ENCODE peak calls at places on chromosome 16, in four cellular contexts. A is stromal cell of bone marrow; B is activated T-helper 1 cell treated with anti-CD3 and anti-CD28 coated beads, Interleukin-12 subunit alpha, Interleukin-12 subunit beta, Interleukin-2, Interleukin-4 antibody, amounts not matched to agents 30 ng/mL and 10 ng/mL and 1 ng/mL, durations not matched to agents 14 hours and 24 hours and 36 hours; D is HT-29. S is an unnamed sample.

GRCh38 chr16:73017321-73017720 is 30.6 kb downstream of the ZFHX3 start:
- DNase-seq in A (no peak), B (no peak), D (no peak), S (no peak)

GRCh38 chr16:80924372-80924978 is 82.2 kb downstream of the CMC2 start:
- DNase-seq in A (peak; percentile 28), B (no peak), D (peak; percentile 70), S (no peak)

GRCh38 chr16:58582133-58582532 is 47.5 kb downstream of the CNOT1 start:
- DNase-seq in A (no peak), B (no peak), D (no peak), S (no peak)

GRCh38 chr16:87931504-87931903 is 4.8 kb downstream of the CA5A start:
- DNase-seq in A (no peak), B (no peak), D (no peak), S (no peak)

GRCh38 chr16:54712866-54713265 is 217.8 kb upstream of the IRX5 start:
- DNase-seq in A (no peak), B (no peak), D (no peak), S (no peak)

GRCh38 chr16:20944861-20945390 is 44.4 kb downstream of the LYRM1 start:
- DNase-seq in A (no peak), B (peak; percentile 57), D (no peak), S (no peak)

GRCh38 chr16:12291989-12292759 is 315.6 kb downstream of the SNX29 start:
- DNase-seq in A (no peak), B (no peak), D (no peak), S (no peak)

GRCh38 chr16:11470676-11471415 is 115.9 kb downstream of the LITAF start:
- DNase-seq in A (no peak), B (no peak), D (no peak), S (no peak)

GRCh38 chr16:85686912-85687591 is 1.7 kb downstream of the GINS2 start:
- DNase-seq in A (no peak), B (no peak), D (no peak), S (no peak)

GRCh38 chr16:48531011-48531962 is 78.7 kb downstream of the N4BP1 start:
- DNase-seq in A (peak; percentile 34), B (no peak), D (no peak), S (peak; percentile 43)

GRCh38 chr16:79929260-79929977 is 328.9 kb upstream of the MAF start:
- DNase-seq in A (no peak), B (no peak), D (no peak), S (no peak)

GRCh38 chr16:73026754-73027654 is 20.9 kb downstream of the ZFHX3 start:
- DNase-seq in A (no peak), B (no peak), D (no peak), S (no peak)

GRCh38 chr16:200388-200787 is 20.1 kb downstream of the HBQ1 start:
- DNase-seq in A (peak; percentile 38), B (no peak), D (no peak), S (peak; percentile 55)

GRCh38 chr16:15489016-15489415 is 54.6 kb downstream of the BMERB1 start:
- DNase-seq in A (no peak), B (no peak), D (no peak), S (no peak)

GRCh38 chr16:68298907-68299515 is 11.7 kb downstream of the SLC7A6OS start:
- DNase-seq in A (peak; percentile 54), B (no peak), D (no peak), S (peak; percentile 75)

GRCh38 chr16:22324787-22325597 is 27.8 kb downstream of the POLR3E start:
- DNase-seq in A (peak; percentile 1), B (no peak), D (no peak), S (no peak)

GRCh38 chr16:78227855-78228254 is 128.4 kb downstream of the WWOX start:
- DNase-seq in A (no peak), B (no peak), D (no peak), S (no peak)

GRCh38 chr16:27390157-27390556 is 11.8 kb upstream of the IL21R start:
- DNase-seq in A (no peak), B (no peak), D (no peak), S (no peak)

GRCh38 chr16:85384831-85385462 is 228.2 kb upstream of the GSE1 start:
- DNase-seq in A (no peak), B (no peak), D (peak; percentile 72), S (no peak)

GRCh38 chr16:85308585-85309540 is 196.6 kb upstream of the CIBAR2 start:
- DNase-seq in A (no peak), B (no peak), D (no peak), S (no peak)

GRCh38 chr16:68436581-68436980 is 11.7 kb downstream of the SMPD3 start:
- DNase-seq in A (no peak), B (no peak), D (peak; percentile 52), S (no peak)

GRCh38 chr16:30184430-30185140 is 1.2 kb downstream of the CORO1A start:
- DNase-seq in A (no peak), B (no peak), D (peak; percentile 14), S (no peak)

GRCh38 chr16:87297918-87298631 is 19.1 kb downstream of the C16orf95 start:
- DNase-seq in A (no peak), B (no peak), D (peak; percentile 23), S (no peak)

GRCh38 chr16:56679078-56679730 is 3.1 kb upstream of the MT1X start:
- DNase-seq in A (no peak), B (no peak), D (no peak), S (no peak)

GRCh38 chr16:51938861-51939260 is 608.1 kb downstream of the TOX3 start:
- DNase-seq in A (no peak), B (no peak), D (no peak), S (no peak)

GRCh38 chr16:87132361-87133014 is 184.7 kb downstream of the C16orf95 start:
- DNase-seq in A (peak; percentile 42), B (no peak), D (peak; percentile 22), S (peak; percentile 50)

GRCh38 chr16:29926675-29927522 is 873 bp upstream of the KCTD13 start:
- DNase-seq in A (no peak), B (no peak), D (peak; percentile 39), S (no peak)

GRCh38 chr16:11149011-11149616 is 106.9 kb downstream of the SOCS1 start:
- DNase-seq in A (no peak), B (no peak), D (no peak), S (no peak)

GRCh38 chr16:82067042-82067809 is 32.2 kb downstream of the HSD17B2 start:
- DNase-seq in A (no peak), B (no peak), D (no peak), S (no peak)

GRCh38 chr16:5851583-5851982 is 754.0 kb upstream of the EEF2KMT start:
- DNase-seq in A (no peak), B (no peak), D (no peak), S (no peak)